ENCODE peak calls at places on chromosomes 16 and 17, in six cellular contexts. One of them, this sample, is unnamed.

GRCh38 chr17:4566785-4567184 is 6.4 kb upstream of the GGT6 start:
- DNase-seq in activated naive CD8-positive, alpha-beta T cell treated with anti-CD3 and anti-CD28 coated beads, Interleukin-2, amount 50 U/mL, for 24 hours: peak
- DNase-seq in T-cell: no peak
- DNase-seq in OCI-M1: peak
- DNase-seq in NCI-H510A: peak
- DNase-seq in colonic mucosa: peak
- DNase-seq in this sample: peak

GRCh38 chr17:45852535-45853297 is 8.0 kb downstream of the SPPL2C start:
- DNase-seq in activated naive CD8-positive, alpha-beta T cell treated with anti-CD3 and anti-CD28 coated beads, Interleukin-2, amount 50 U/mL, for 24 hours: peak
- DNase-seq in T-cell: peak
- DNase-seq in OCI-M1: peak
- DNase-seq in NCI-H510A: no peak
- DNase-seq in colonic mucosa: peak
- DNase-seq in this sample: peak

GRCh38 chr17:43878260-43879082 is 28.9 kb downstream of the MPP2 start:
- DNase-seq in activated naive CD8-positive, alpha-beta T cell treated with anti-CD3 and anti-CD28 coated beads, Interleukin-2, amount 50 U/mL, for 24 hours: peak
- DNase-seq in T-cell: peak
- DNase-seq in OCI-M1: peak
- DNase-seq in NCI-H510A: no peak
- DNase-seq in colonic mucosa: peak
- DNase-seq in this sample: peak

GRCh38 chr16:57091990-57092785 is at the start of gene CPNE2:
- DNase-seq in activated naive CD8-positive, alpha-beta T cell treated with anti-CD3 and anti-CD28 coated beads, Interleukin-2, amount 50 U/mL, for 24 hours: peak
- DNase-seq in T-cell: no peak
- DNase-seq in OCI-M1: peak
- DNase-seq in NCI-H510A: no peak
- DNase-seq in colonic mucosa: peak
- DNase-seq in this sample: no peak

GRCh38 chr17:13484020-13484419 is 117.7 kb downstream of the HS3ST3A1 start:
- DNase-seq in activated naive CD8-positive, alpha-beta T cell treated with anti-CD3 and anti-CD28 coated beads, Interleukin-2, amount 50 U/mL, for 24 hours: no peak
- DNase-seq in T-cell: no peak
- DNase-seq in OCI-M1: no peak
- DNase-seq in NCI-H510A: no peak
- DNase-seq in colonic mucosa: no peak
- DNase-seq in this sample: no peak

GRCh38 chr17:62090021-62090824 is 25.1 kb upstream of the MED13 start:
- DNase-seq in activated naive CD8-positive, alpha-beta T cell treated with anti-CD3 and anti-CD28 coated beads, Interleukin-2, amount 50 U/mL, for 24 hours: no peak
- DNase-seq in T-cell: no peak
- DNase-seq in OCI-M1: no peak
- DNase-seq in NCI-H510A: no peak
- DNase-seq in colonic mucosa: no peak
- DNase-seq in this sample: no peak

GRCh38 chr16:28820016-28820415 is 2.8 kb upstream of the ATXN2L start:
- DNase-seq in activated naive CD8-positive, alpha-beta T cell treated with anti-CD3 and anti-CD28 coated beads, Interleukin-2, amount 50 U/mL, for 24 hours: no peak
- DNase-seq in T-cell: no peak
- DNase-seq in OCI-M1: peak
- DNase-seq in NCI-H510A: no peak
- DNase-seq in colonic mucosa: peak
- DNase-seq in this sample: no peak

GRCh38 chr16:85114909-85115567 is 2.8 kb upstream of the CIBAR2 start:
- DNase-seq in activated naive CD8-positive, alpha-beta T cell treated with anti-CD3 and anti-CD28 coated beads, Interleukin-2, amount 50 U/mL, for 24 hours: peak
- DNase-seq in T-cell: peak
- DNase-seq in OCI-M1: peak
- DNase-seq in NCI-H510A: no peak
- DNase-seq in colonic mucosa: peak
- DNase-seq in this sample: peak

GRCh38 chr17:6959700-6960099 is 36.1 kb upstream of the ALOX12 start:
- DNase-seq in activated naive CD8-positive, alpha-beta T cell treated with anti-CD3 and anti-CD28 coated beads, Interleukin-2, amount 50 U/mL, for 24 hours: no peak
- DNase-seq in T-cell: no peak
- DNase-seq in OCI-M1: peak
- DNase-seq in NCI-H510A: no peak
- DNase-seq in colonic mucosa: no peak
- DNase-seq in this sample: no peak

GRCh38 chr17:50055055-50055425 is 870 bp upstream of the ITGA3 start:
- DNase-seq in activated naive CD8-positive, alpha-beta T cell treated with anti-CD3 and anti-CD28 coated beads, Interleukin-2, amount 50 U/mL, for 24 hours: peak
- DNase-seq in T-cell: no peak
- DNase-seq in OCI-M1: no peak
- DNase-seq in NCI-H510A: peak
- DNase-seq in colonic mucosa: peak
- DNase-seq in this sample: no peak

GRCh38 chr17:41579484-41580243 is 7.0 kb downstream of the KRT14 start:
- DNase-seq in activated naive CD8-positive, alpha-beta T cell treated with anti-CD3 and anti-CD28 coated beads, Interleukin-2, amount 50 U/mL, for 24 hours: peak
- DNase-seq in T-cell: peak
- DNase-seq in OCI-M1: peak
- DNase-seq in NCI-H510A: peak
- DNase-seq in colonic mucosa: peak
- DNase-seq in this sample: peak

GRCh38 chr16:81889896-81890634 is 111.0 kb downstream of the PLCG2 start:
- DNase-seq in activated naive CD8-positive, alpha-beta T cell treated with anti-CD3 and anti-CD28 coated beads, Interleukin-2, amount 50 U/mL, for 24 hours: peak
- DNase-seq in T-cell: peak
- DNase-seq in OCI-M1: peak
- DNase-seq in NCI-H510A: no peak
- DNase-seq in colonic mucosa: peak
- DNase-seq in this sample: no peak

GRCh38 chr17:48241131-48241591 is 133.6 kb downstream of the SNX11 start:
- DNase-seq in activated naive CD8-positive, alpha-beta T cell treated with anti-CD3 and anti-CD28 coated beads, Interleukin-2, amount 50 U/mL, for 24 hours: peak
- DNase-seq in T-cell: no peak
- DNase-seq in OCI-M1: peak
- DNase-seq in NCI-H510A: no peak
- DNase-seq in colonic mucosa: no peak
- DNase-seq in this sample: peak

GRCh38 chr16:63745456-63745855 is 1376.4 kb downstream of the CDH11 start:
- DNase-seq in activated naive CD8-positive, alpha-beta T cell treated with anti-CD3 and anti-CD28 coated beads, Interleukin-2, amount 50 U/mL, for 24 hours: no peak
- DNase-seq in T-cell: no peak
- DNase-seq in OCI-M1: no peak
- DNase-seq in NCI-H510A: no peak
- DNase-seq in colonic mucosa: no peak
- DNase-seq in this sample: no peak

GRCh38 chr16:80300876-80301275 is 239.9 kb upstream of the DYNLRB2 start:
- DNase-seq in activated naive CD8-positive, alpha-beta T cell treated with anti-CD3 and anti-CD28 coated beads, Interleukin-2, amount 50 U/mL, for 24 hours: no peak
- DNase-seq in T-cell: no peak
- DNase-seq in OCI-M1: no peak
- DNase-seq in NCI-H510A: no peak
- DNase-seq in colonic mucosa: no peak
- DNase-seq in this sample: no peak

GRCh38 chr17:39225974-39226683 is 384 bp upstream of the STAC2 start:
- DNase-seq in activated naive CD8-positive, alpha-beta T cell treated with anti-CD3 and anti-CD28 coated beads, Interleukin-2, amount 50 U/mL, for 24 hours: peak
- DNase-seq in T-cell: no peak
- DNase-seq in OCI-M1: no peak
- DNase-seq in NCI-H510A: peak
- DNase-seq in colonic mucosa: peak
- DNase-seq in this sample: no peak

GRCh38 chr16:11552445-11552844 is 34.3 kb downstream of the LITAF start:
- DNase-seq in activated naive CD8-positive, alpha-beta T cell treated with anti-CD3 and anti-CD28 coated beads, Interleukin-2, amount 50 U/mL, for 24 hours: no peak
- DNase-seq in T-cell: no peak
- DNase-seq in OCI-M1: no peak
- DNase-seq in NCI-H510A: no peak
- DNase-seq in colonic mucosa: no peak
- DNase-seq in this sample: no peak

GRCh38 chr16:5361322-5361721 is 263.7 kb upstream of the EEF2KMT start:
- DNase-seq in activated naive CD8-positive, alpha-beta T cell treated with anti-CD3 and anti-CD28 coated beads, Interleukin-2, amount 50 U/mL, for 24 hours: no peak
- DNase-seq in T-cell: no peak
- DNase-seq in OCI-M1: no peak
- DNase-seq in NCI-H510A: no peak
- DNase-seq in colonic mucosa: no peak
- DNase-seq in this sample: no peak

GRCh38 chr17:81412490-81413093 is 17.3 kb downstream of the BAHCC1 start:
- DNase-seq in activated naive CD8-positive, alpha-beta T cell treated with anti-CD3 and anti-CD28 coated beads, Interleukin-2, amount 50 U/mL, for 24 hours: peak
- DNase-seq in T-cell: peak
- DNase-seq in OCI-M1: peak
- DNase-seq in NCI-H510A: no peak
- DNase-seq in colonic mucosa: no peak
- DNase-seq in this sample: no peak

GRCh38 chr17:44935116-44935515 is 12.5 kb downstream of the KIF18B start:
- DNase-seq in activated naive CD8-positive, alpha-beta T cell treated with anti-CD3 and anti-CD28 coated beads, Interleukin-2, amount 50 U/mL, for 24 hours: no peak
- DNase-seq in T-cell: no peak
- DNase-seq in OCI-M1: no peak
- DNase-seq in NCI-H510A: no peak
- DNase-seq in colonic mucosa: no peak
- DNase-seq in this sample: no peak

GRCh38 chr16:58393138-58393504 is 850 bp downstream of the GINS3 start:
- DNase-seq in activated naive CD8-positive, alpha-beta T cell treated with anti-CD3 and anti-CD28 coated beads, Interleukin-2, amount 50 U/mL, for 24 hours: no peak
- DNase-seq in T-cell: no peak
- DNase-seq in OCI-M1: peak
- DNase-seq in NCI-H510A: no peak
- DNase-seq in colonic mucosa: no peak
- DNase-seq in this sample: no peak

GRCh38 chr16:68069511-68070248 is 15.5 kb upstream of the NFATC3 start:
- DNase-seq in activated naive CD8-positive, alpha-beta T cell treated with anti-CD3 and anti-CD28 coated beads, Interleukin-2, amount 50 U/mL, for 24 hours: no peak
- DNase-seq in T-cell: no peak
- DNase-seq in OCI-M1: no peak
- DNase-seq in NCI-H510A: peak
- DNase-seq in colonic mucosa: peak
- DNase-seq in this sample: no peak

GRCh38 chr17:156094-156621 is 18.8 kb downstream of the SCGB1C2 start:
- DNase-seq in activated naive CD8-positive, alpha-beta T cell treated with anti-CD3 and anti-CD28 coated beads, Interleukin-2, amount 50 U/mL, for 24 hours: no peak
- DNase-seq in T-cell: no peak
- DNase-seq in OCI-M1: no peak
- DNase-seq in NCI-H510A: no peak
- DNase-seq in colonic mucosa: no peak
- DNase-seq in this sample: no peak

GRCh38 chr16:47156816-47157215 is 13.1 kb upstream of the NETO2 start:
- DNase-seq in activated naive CD8-positive, alpha-beta T cell treated with anti-CD3 and anti-CD28 coated beads, Interleukin-2, amount 50 U/mL, for 24 hours: no peak
- DNase-seq in T-cell: no peak
- DNase-seq in OCI-M1: no peak
- DNase-seq in NCI-H510A: no peak
- DNase-seq in colonic mucosa: no peak
- DNase-seq in this sample: no peak

GRCh38 chr16:89602273-89602951 is 11.0 kb upstream of the DPEP1 start:
- DNase-seq in activated naive CD8-positive, alpha-beta T cell treated with anti-CD3 and anti-CD28 coated beads, Interleukin-2, amount 50 U/mL, for 24 hours: peak
- DNase-seq in T-cell: no peak
- DNase-seq in OCI-M1: peak
- DNase-seq in NCI-H510A: no peak
- DNase-seq in colonic mucosa: no peak
- DNase-seq in this sample: no peak

GRCh38 chr17:31544186-31544585 is 152.7 kb downstream of the RAB11FIP4 start:
- DNase-seq in activated naive CD8-positive, alpha-beta T cell treated with anti-CD3 and anti-CD28 coated beads, Interleukin-2, amount 50 U/mL, for 24 hours: no peak
- DNase-seq in T-cell: no peak
- DNase-seq in OCI-M1: no peak
- DNase-seq in NCI-H510A: no peak
- DNase-seq in colonic mucosa: no peak
- DNase-seq in this sample: no peak

GRCh38 chr16:27529962-27530361 is 19.8 kb downstream of the GTF3C1 start:
- DNase-seq in activated naive CD8-positive, alpha-beta T cell treated with anti-CD3 and anti-CD28 coated beads, Interleukin-2, amount 50 U/mL, for 24 hours: no peak
- DNase-seq in T-cell: no peak
- DNase-seq in OCI-M1: no peak
- DNase-seq in NCI-H510A: no peak
- DNase-seq in colonic mucosa: no peak
- DNase-seq in this sample: no peak

GRCh38 chr17:44878627-44879221 is 20.5 kb downstream of the EFTUD2 start:
- DNase-seq in activated naive CD8-positive, alpha-beta T cell treated with anti-CD3 and anti-CD28 coated beads, Interleukin-2, amount 50 U/mL, for 24 hours: no peak
- DNase-seq in T-cell: no peak
- DNase-seq in OCI-M1: peak
- DNase-seq in NCI-H510A: no peak
- DNase-seq in colonic mucosa: peak
- DNase-seq in this sample: no peak

GRCh38 chr17:36136439-36136838 is 32.8 kb downstream of the CCL4 start:
- DNase-seq in activated naive CD8-positive, alpha-beta T cell treated with anti-CD3 and anti-CD28 coated beads, Interleukin-2, amount 50 U/mL, for 24 hours: no peak
- DNase-seq in T-cell: no peak
- DNase-seq in OCI-M1: no peak
- DNase-seq in NCI-H510A: no peak
- DNase-seq in colonic mucosa: no peak
- DNase-seq in this sample: no peak

GRCh38 chr17:48693178-48693577 is 29.1 kb downstream of the PRAC1 start:
- DNase-seq in activated naive CD8-positive, alpha-beta T cell treated with anti-CD3 and anti-CD28 coated beads, Interleukin-2, amount 50 U/mL, for 24 hours: no peak
- DNase-seq in T-cell: no peak
- DNase-seq in OCI-M1: no peak
- DNase-seq in NCI-H510A: no peak
- DNase-seq in colonic mucosa: no peak
- DNase-seq in this sample: no peak

GRCh38 chr17:31900877-31901276 is 631 bp downstream of the UTP6 start:
- DNase-seq in activated naive CD8-positive, alpha-beta T cell treated with anti-CD3 and anti-CD28 coated beads, Interleukin-2, amount 50 U/mL, for 24 hours: no peak
- DNase-seq in T-cell: no peak
- DNase-seq in OCI-M1: peak
- DNase-seq in NCI-H510A: no peak
- DNase-seq in colonic mucosa: no peak
- DNase-seq in this sample: no peak

GRCh38 chr17:57597531-57598453 is 147.3 kb downstream of the CCDC182 start:
- DNase-seq in activated naive CD8-positive, alpha-beta T cell treated with anti-CD3 and anti-CD28 coated beads, Interleukin-2, amount 50 U/mL, for 24 hours: peak
- DNase-seq in T-cell: no peak
- DNase-seq in OCI-M1: peak
- DNase-seq in NCI-H510A: peak
- DNase-seq in colonic mucosa: peak
- DNase-seq in this sample: peak

GRCh38 chr16:52318259-52319008 is 228.5 kb downstream of the TOX3 start:
- DNase-seq in activated naive CD8-positive, alpha-beta T cell treated with anti-CD3 and anti-CD28 coated beads, Interleukin-2, amount 50 U/mL, for 24 hours: no peak
- DNase-seq in T-cell: no peak
- DNase-seq in OCI-M1: no peak
- DNase-seq in NCI-H510A: no peak
- DNase-seq in colonic mucosa: no peak
- DNase-seq in this sample: no peak

GRCh38 chr17:71163121-71163812 is 957.6 kb upstream of the SOX9 start:
- DNase-seq in activated naive CD8-positive, alpha-beta T cell treated with anti-CD3 and anti-CD28 coated beads, Interleukin-2, amount 50 U/mL, for 24 hours: no peak
- DNase-seq in T-cell: no peak
- DNase-seq in OCI-M1: peak
- DNase-seq in NCI-H510A: peak
- DNase-seq in colonic mucosa: peak
- DNase-seq in this sample: no peak

GRCh38 chr16:19167710-19168172 is 299 bp upstream of the SYT17 start:
- DNase-seq in activated naive CD8-positive, alpha-beta T cell treated with anti-CD3 and anti-CD28 coated beads, Interleukin-2, amount 50 U/mL, for 24 hours: peak
- DNase-seq in T-cell: no peak
- DNase-seq in OCI-M1: peak
- DNase-seq in NCI-H510A: peak
- DNase-seq in colonic mucosa: peak
- DNase-seq in this sample: no peak

GRCh38 chr17:64107517-64108235 is 22.3 kb downstream of the ERN1 start:
- DNase-seq in activated naive CD8-positive, alpha-beta T cell treated with anti-CD3 and anti-CD28 coated beads, Interleukin-2, amount 50 U/mL, for 24 hours: no peak
- DNase-seq in T-cell: no peak
- DNase-seq in OCI-M1: peak
- DNase-seq in NCI-H510A: peak
- DNase-seq in colonic mucosa: no peak
- DNase-seq in this sample: no peak